ENCODE peak calls at places on chromosomes 16 and 17, in eight cellular contexts. One of them, this sample, is unnamed.

GRCh38 chr17:41792835-41793748 is 6.6 kb upstream of the JUP start:
- DNase-seq in activated naive CD8-positive, alpha-beta T cell treated with anti-CD3 and anti-CD28 coated beads for 36 hours: no peak
- DNase-seq in activated CD8-positive, alpha-beta memory T cell treated with anti-CD3 and anti-CD28 coated beads for 1 hour: no peak
- DNase-seq in mesothelial cell of epicardium: no peak
- DNase-seq in iPS-NIHi11: no peak
- DNase-seq in iris pigment epithelial cell: no peak
- DNase-seq in NCI-H446 treated with DMSO at 0.1 percent for 48 hours: no peak
- DNase-seq in esophagus squamous epithelium: no peak
- DNase-seq in this sample: no peak

GRCh38 chr16:66984902-66985311 is 3.5 kb upstream of the CES4A start:
- DNase-seq in activated naive CD8-positive, alpha-beta T cell treated with anti-CD3 and anti-CD28 coated beads for 36 hours: peak
- DNase-seq in activated CD8-positive, alpha-beta memory T cell treated with anti-CD3 and anti-CD28 coated beads for 1 hour: no peak
- DNase-seq in mesothelial cell of epicardium: no peak
- DNase-seq in iPS-NIHi11: no peak
- DNase-seq in iris pigment epithelial cell: no peak
- DNase-seq in NCI-H446 treated with DMSO at 0.1 percent for 48 hours: no peak
- DNase-seq in esophagus squamous epithelium: no peak
- DNase-seq in this sample: no peak

GRCh38 chr16:83906690-83907089 is 7.8 kb downstream of the MLYCD start:
- DNase-seq in activated naive CD8-positive, alpha-beta T cell treated with anti-CD3 and anti-CD28 coated beads for 36 hours: no peak
- DNase-seq in activated CD8-positive, alpha-beta memory T cell treated with anti-CD3 and anti-CD28 coated beads for 1 hour: no peak
- DNase-seq in mesothelial cell of epicardium: no peak
- DNase-seq in iPS-NIHi11: no peak
- DNase-seq in iris pigment epithelial cell: peak
- DNase-seq in NCI-H446 treated with DMSO at 0.1 percent for 48 hours: no peak
- DNase-seq in esophagus squamous epithelium: no peak
- DNase-seq in this sample: no peak

GRCh38 chr17:61395983-61396585 is 3.6 kb upstream of the TBX2 start:
- DNase-seq in activated naive CD8-positive, alpha-beta T cell treated with anti-CD3 and anti-CD28 coated beads for 36 hours: no peak
- DNase-seq in activated CD8-positive, alpha-beta memory T cell treated with anti-CD3 and anti-CD28 coated beads for 1 hour: no peak
- DNase-seq in mesothelial cell of epicardium: peak
- DNase-seq in iPS-NIHi11: no peak
- DNase-seq in iris pigment epithelial cell: no peak
- DNase-seq in NCI-H446 treated with DMSO at 0.1 percent for 48 hours: no peak
- DNase-seq in esophagus squamous epithelium: no peak
- DNase-seq in this sample: no peak

GRCh38 chr17:4249452-4250029 is 14.2 kb downstream of the ANKFY1 start:
- DNase-seq in activated naive CD8-positive, alpha-beta T cell treated with anti-CD3 and anti-CD28 coated beads for 36 hours: no peak
- DNase-seq in activated CD8-positive, alpha-beta memory T cell treated with anti-CD3 and anti-CD28 coated beads for 1 hour: no peak
- DNase-seq in mesothelial cell of epicardium: no peak
- DNase-seq in iPS-NIHi11: peak
- DNase-seq in iris pigment epithelial cell: peak
- DNase-seq in NCI-H446 treated with DMSO at 0.1 percent for 48 hours: no peak
- DNase-seq in esophagus squamous epithelium: no peak
- DNase-seq in this sample: no peak

GRCh38 chr16:54347961-54348360 is 61.4 kb upstream of the IRX3 start:
- DNase-seq in activated naive CD8-positive, alpha-beta T cell treated with anti-CD3 and anti-CD28 coated beads for 36 hours: no peak
- DNase-seq in activated CD8-positive, alpha-beta memory T cell treated with anti-CD3 and anti-CD28 coated beads for 1 hour: no peak
- DNase-seq in mesothelial cell of epicardium: no peak
- DNase-seq in iPS-NIHi11: no peak
- DNase-seq in iris pigment epithelial cell: no peak
- DNase-seq in NCI-H446 treated with DMSO at 0.1 percent for 48 hours: no peak
- DNase-seq in esophagus squamous epithelium: no peak
- DNase-seq in this sample: no peak

GRCh38 chr16:30985401-30986128 is 558 bp downstream of the HSD3B7 start:
- DNase-seq in activated naive CD8-positive, alpha-beta T cell treated with anti-CD3 and anti-CD28 coated beads for 36 hours: no peak
- DNase-seq in activated CD8-positive, alpha-beta memory T cell treated with anti-CD3 and anti-CD28 coated beads for 1 hour: no peak
- DNase-seq in mesothelial cell of epicardium: peak
- DNase-seq in iPS-NIHi11: peak
- DNase-seq in iris pigment epithelial cell: no peak
- DNase-seq in NCI-H446 treated with DMSO at 0.1 percent for 48 hours: no peak
- DNase-seq in esophagus squamous epithelium: no peak
- DNase-seq in this sample: no peak

GRCh38 chr16:84049403-84050060 is 6.9 kb upstream of the SLC38A8 start:
- DNase-seq in activated naive CD8-positive, alpha-beta T cell treated with anti-CD3 and anti-CD28 coated beads for 36 hours: no peak
- DNase-seq in activated CD8-positive, alpha-beta memory T cell treated with anti-CD3 and anti-CD28 coated beads for 1 hour: no peak
- DNase-seq in mesothelial cell of epicardium: no peak
- DNase-seq in iPS-NIHi11: no peak
- DNase-seq in iris pigment epithelial cell: no peak
- DNase-seq in NCI-H446 treated with DMSO at 0.1 percent for 48 hours: no peak
- DNase-seq in esophagus squamous epithelium: no peak
- DNase-seq in this sample: no peak

GRCh38 chr16:2904922-2905240 is 6.8 kb upstream of the FLYWCH1 start:
- DNase-seq in activated naive CD8-positive, alpha-beta T cell treated with anti-CD3 and anti-CD28 coated beads for 36 hours: no peak
- DNase-seq in activated CD8-positive, alpha-beta memory T cell treated with anti-CD3 and anti-CD28 coated beads for 1 hour: no peak
- DNase-seq in mesothelial cell of epicardium: no peak
- DNase-seq in iPS-NIHi11: no peak
- DNase-seq in iris pigment epithelial cell: peak
- DNase-seq in NCI-H446 treated with DMSO at 0.1 percent for 48 hours: no peak
- DNase-seq in esophagus squamous epithelium: no peak
- DNase-seq in this sample: no peak

GRCh38 chr17:42879596-42879985 is 21.0 kb upstream of the G6PC1 start:
- DNase-seq in activated naive CD8-positive, alpha-beta T cell treated with anti-CD3 and anti-CD28 coated beads for 36 hours: no peak
- DNase-seq in activated CD8-positive, alpha-beta memory T cell treated with anti-CD3 and anti-CD28 coated beads for 1 hour: no peak
- DNase-seq in mesothelial cell of epicardium: no peak
- DNase-seq in iPS-NIHi11: no peak
- DNase-seq in iris pigment epithelial cell: peak
- DNase-seq in NCI-H446 treated with DMSO at 0.1 percent for 48 hours: no peak
- DNase-seq in esophagus squamous epithelium: no peak
- DNase-seq in this sample: no peak

GRCh38 chr16:27317320-27317719 is 3.5 kb downstream of the IL4R start:
- DNase-seq in activated naive CD8-positive, alpha-beta T cell treated with anti-CD3 and anti-CD28 coated beads for 36 hours: no peak
- DNase-seq in activated CD8-positive, alpha-beta memory T cell treated with anti-CD3 and anti-CD28 coated beads for 1 hour: no peak
- DNase-seq in mesothelial cell of epicardium: no peak
- DNase-seq in iPS-NIHi11: no peak
- DNase-seq in iris pigment epithelial cell: no peak
- DNase-seq in NCI-H446 treated with DMSO at 0.1 percent for 48 hours: no peak
- DNase-seq in esophagus squamous epithelium: no peak
- DNase-seq in this sample: no peak

GRCh38 chr16:73020409-73020884 is 27.5 kb downstream of the ZFHX3 start:
- DNase-seq in activated naive CD8-positive, alpha-beta T cell treated with anti-CD3 and anti-CD28 coated beads for 36 hours: no peak
- DNase-seq in activated CD8-positive, alpha-beta memory T cell treated with anti-CD3 and anti-CD28 coated beads for 1 hour: no peak
- DNase-seq in mesothelial cell of epicardium: no peak
- DNase-seq in iPS-NIHi11: peak
- DNase-seq in iris pigment epithelial cell: peak
- DNase-seq in NCI-H446 treated with DMSO at 0.1 percent for 48 hours: peak
- DNase-seq in esophagus squamous epithelium: no peak
- DNase-seq in this sample: peak

GRCh38 chr16:82067810-82068325 is 32.8 kb downstream of the HSD17B2 start:
- DNase-seq in activated naive CD8-positive, alpha-beta T cell treated with anti-CD3 and anti-CD28 coated beads for 36 hours: no peak
- DNase-seq in activated CD8-positive, alpha-beta memory T cell treated with anti-CD3 and anti-CD28 coated beads for 1 hour: no peak
- DNase-seq in mesothelial cell of epicardium: no peak
- DNase-seq in iPS-NIHi11: no peak
- DNase-seq in iris pigment epithelial cell: no peak
- DNase-seq in NCI-H446 treated with DMSO at 0.1 percent for 48 hours: no peak
- DNase-seq in esophagus squamous epithelium: no peak
- DNase-seq in this sample: no peak

GRCh38 chr17:75914643-75915265 is 10.1 kb upstream of the MRPL38 start:
- DNase-seq in activated naive CD8-positive, alpha-beta T cell treated with anti-CD3 and anti-CD28 coated beads for 36 hours: no peak
- DNase-seq in activated CD8-positive, alpha-beta memory T cell treated with anti-CD3 and anti-CD28 coated beads for 1 hour: no peak
- DNase-seq in mesothelial cell of epicardium: no peak
- DNase-seq in iPS-NIHi11: peak
- DNase-seq in iris pigment epithelial cell: no peak
- DNase-seq in NCI-H446 treated with DMSO at 0.1 percent for 48 hours: no peak
- DNase-seq in esophagus squamous epithelium: no peak
- DNase-seq in this sample: no peak

GRCh38 chr17:41420134-41420533 is 4.3 kb downstream of the KRT37 start:
- DNase-seq in activated naive CD8-positive, alpha-beta T cell treated with anti-CD3 and anti-CD28 coated beads for 36 hours: no peak
- DNase-seq in activated CD8-positive, alpha-beta memory T cell treated with anti-CD3 and anti-CD28 coated beads for 1 hour: no peak
- DNase-seq in mesothelial cell of epicardium: no peak
- DNase-seq in iPS-NIHi11: no peak
- DNase-seq in iris pigment epithelial cell: no peak
- DNase-seq in NCI-H446 treated with DMSO at 0.1 percent for 48 hours: no peak
- DNase-seq in esophagus squamous epithelium: no peak
- DNase-seq in this sample: no peak

GRCh38 chr17:77555741-77556291 is 402.7 kb upstream of the TNRC6C start:
- DNase-seq in activated naive CD8-positive, alpha-beta T cell treated with anti-CD3 and anti-CD28 coated beads for 36 hours: no peak
- DNase-seq in activated CD8-positive, alpha-beta memory T cell treated with anti-CD3 and anti-CD28 coated beads for 1 hour: no peak
- DNase-seq in mesothelial cell of epicardium: peak
- DNase-seq in iPS-NIHi11: no peak
- DNase-seq in iris pigment epithelial cell: peak
- DNase-seq in NCI-H446 treated with DMSO at 0.1 percent for 48 hours: peak
- DNase-seq in esophagus squamous epithelium: no peak
- DNase-seq in this sample: no peak

GRCh38 chr17:64773836-64774761 is 112.0 kb upstream of the SMURF2 start:
- DNase-seq in activated naive CD8-positive, alpha-beta T cell treated with anti-CD3 and anti-CD28 coated beads for 36 hours: no peak
- DNase-seq in activated CD8-positive, alpha-beta memory T cell treated with anti-CD3 and anti-CD28 coated beads for 1 hour: no peak
- DNase-seq in mesothelial cell of epicardium: peak
- DNase-seq in iPS-NIHi11: peak
- DNase-seq in iris pigment epithelial cell: peak
- DNase-seq in NCI-H446 treated with DMSO at 0.1 percent for 48 hours: no peak
- DNase-seq in esophagus squamous epithelium: no peak
- DNase-seq in this sample: no peak

GRCh38 chr17:43126911-43127290 is 1.7 kb upstream of the BRCA1 start:
- DNase-seq in activated naive CD8-positive, alpha-beta T cell treated with anti-CD3 and anti-CD28 coated beads for 36 hours: no peak
- DNase-seq in activated CD8-positive, alpha-beta memory T cell treated with anti-CD3 and anti-CD28 coated beads for 1 hour: no peak
- DNase-seq in mesothelial cell of epicardium: no peak
- DNase-seq in iPS-NIHi11: no peak
- DNase-seq in iris pigment epithelial cell: no peak
- DNase-seq in NCI-H446 treated with DMSO at 0.1 percent for 48 hours: no peak
- DNase-seq in esophagus squamous epithelium: no peak
- DNase-seq in this sample: no peak

GRCh38 chr16:85303354-85303883 is 191.1 kb upstream of the CIBAR2 start:
- DNase-seq in activated naive CD8-positive, alpha-beta T cell treated with anti-CD3 and anti-CD28 coated beads for 36 hours: peak
- DNase-seq in activated CD8-positive, alpha-beta memory T cell treated with anti-CD3 and anti-CD28 coated beads for 1 hour: peak
- DNase-seq in mesothelial cell of epicardium: peak
- DNase-seq in iPS-NIHi11: peak
- DNase-seq in iris pigment epithelial cell: no peak
- DNase-seq in NCI-H446 treated with DMSO at 0.1 percent for 48 hours: no peak
- DNase-seq in esophagus squamous epithelium: no peak
- DNase-seq in this sample: no peak

GRCh38 chr17:45782889-45783592 is 1.1 kb upstream of the CRHR1 start:
- DNase-seq in activated naive CD8-positive, alpha-beta T cell treated with anti-CD3 and anti-CD28 coated beads for 36 hours: peak
- DNase-seq in activated CD8-positive, alpha-beta memory T cell treated with anti-CD3 and anti-CD28 coated beads for 1 hour: no peak
- DNase-seq in mesothelial cell of epicardium: peak
- DNase-seq in iPS-NIHi11: peak
- DNase-seq in iris pigment epithelial cell: peak
- DNase-seq in NCI-H446 treated with DMSO at 0.1 percent for 48 hours: no peak
- DNase-seq in esophagus squamous epithelium: no peak
- DNase-seq in this sample: no peak

GRCh38 chr16:24178496-24178895 is 77.6 kb upstream of the CACNG3 start:
- DNase-seq in activated naive CD8-positive, alpha-beta T cell treated with anti-CD3 and anti-CD28 coated beads for 36 hours: no peak
- DNase-seq in activated CD8-positive, alpha-beta memory T cell treated with anti-CD3 and anti-CD28 coated beads for 1 hour: no peak
- DNase-seq in mesothelial cell of epicardium: peak
- DNase-seq in iPS-NIHi11: peak
- DNase-seq in iris pigment epithelial cell: no peak
- DNase-seq in NCI-H446 treated with DMSO at 0.1 percent for 48 hours: no peak
- DNase-seq in esophagus squamous epithelium: no peak
- DNase-seq in this sample: no peak

GRCh38 chr17:58402047-58402446 is 15.3 kb downstream of the RNF43 start:
- DNase-seq in activated naive CD8-positive, alpha-beta T cell treated with anti-CD3 and anti-CD28 coated beads for 36 hours: peak
- DNase-seq in activated CD8-positive, alpha-beta memory T cell treated with anti-CD3 and anti-CD28 coated beads for 1 hour: no peak
- DNase-seq in mesothelial cell of epicardium: no peak
- DNase-seq in iPS-NIHi11: no peak
- DNase-seq in iris pigment epithelial cell: peak
- DNase-seq in NCI-H446 treated with DMSO at 0.1 percent for 48 hours: no peak
- DNase-seq in esophagus squamous epithelium: no peak
- DNase-seq in this sample: no peak

GRCh38 chr17:63222655-63223054 is 223.5 kb downstream of the CYB561 start:
- DNase-seq in activated naive CD8-positive, alpha-beta T cell treated with anti-CD3 and anti-CD28 coated beads for 36 hours: peak
- DNase-seq in activated CD8-positive, alpha-beta memory T cell treated with anti-CD3 and anti-CD28 coated beads for 1 hour: no peak
- DNase-seq in mesothelial cell of epicardium: no peak
- DNase-seq in iPS-NIHi11: no peak
- DNase-seq in iris pigment epithelial cell: peak
- DNase-seq in NCI-H446 treated with DMSO at 0.1 percent for 48 hours: no peak
- DNase-seq in esophagus squamous epithelium: no peak
- DNase-seq in this sample: no peak

GRCh38 chr17:63571632-63572310 is 21.5 kb downstream of the DCAF7 start:
- DNase-seq in activated naive CD8-positive, alpha-beta T cell treated with anti-CD3 and anti-CD28 coated beads for 36 hours: no peak
- DNase-seq in activated CD8-positive, alpha-beta memory T cell treated with anti-CD3 and anti-CD28 coated beads for 1 hour: no peak
- DNase-seq in mesothelial cell of epicardium: no peak
- DNase-seq in iPS-NIHi11: no peak
- DNase-seq in iris pigment epithelial cell: peak
- DNase-seq in NCI-H446 treated with DMSO at 0.1 percent for 48 hours: no peak
- DNase-seq in esophagus squamous epithelium: no peak
- DNase-seq in this sample: no peak

GRCh38 chr17:75033346-75034235 is 13.2 kb downstream of the ATP5PD start:
- DNase-seq in activated naive CD8-positive, alpha-beta T cell treated with anti-CD3 and anti-CD28 coated beads for 36 hours: peak
- DNase-seq in activated CD8-positive, alpha-beta memory T cell treated with anti-CD3 and anti-CD28 coated beads for 1 hour: peak
- DNase-seq in mesothelial cell of epicardium: peak
- DNase-seq in iPS-NIHi11: peak
- DNase-seq in iris pigment epithelial cell: peak
- DNase-seq in NCI-H446 treated with DMSO at 0.1 percent for 48 hours: peak
- DNase-seq in esophagus squamous epithelium: no peak
- DNase-seq in this sample: peak

GRCh38 chr16:71929048-71929447 is 33.7 kb downstream of the IST1 start:
- DNase-seq in activated naive CD8-positive, alpha-beta T cell treated with anti-CD3 and anti-CD28 coated beads for 36 hours: no peak
- DNase-seq in activated CD8-positive, alpha-beta memory T cell treated with anti-CD3 and anti-CD28 coated beads for 1 hour: no peak
- DNase-seq in mesothelial cell of epicardium: no peak
- DNase-seq in iPS-NIHi11: no peak
- DNase-seq in iris pigment epithelial cell: peak
- DNase-seq in NCI-H446 treated with DMSO at 0.1 percent for 48 hours: no peak
- DNase-seq in esophagus squamous epithelium: no peak
- DNase-seq in this sample: no peak

GRCh38 chr17:17701658-17702057 is 20.4 kb downstream of the RAI1 start:
- DNase-seq in activated naive CD8-positive, alpha-beta T cell treated with anti-CD3 and anti-CD28 coated beads for 36 hours: no peak
- DNase-seq in activated CD8-positive, alpha-beta memory T cell treated with anti-CD3 and anti-CD28 coated beads for 1 hour: no peak
- DNase-seq in mesothelial cell of epicardium: no peak
- DNase-seq in iPS-NIHi11: no peak
- DNase-seq in iris pigment epithelial cell: no peak
- DNase-seq in NCI-H446 treated with DMSO at 0.1 percent for 48 hours: no peak
- DNase-seq in esophagus squamous epithelium: no peak
- DNase-seq in this sample: no peak

GRCh38 chr17:49342575-49342936 is 19.5 kb downstream of the ZNF652 start:
- DNase-seq in activated naive CD8-positive, alpha-beta T cell treated with anti-CD3 and anti-CD28 coated beads for 36 hours: no peak
- DNase-seq in activated CD8-positive, alpha-beta memory T cell treated with anti-CD3 and anti-CD28 coated beads for 1 hour: no peak
- DNase-seq in mesothelial cell of epicardium: no peak
- DNase-seq in iPS-NIHi11: no peak
- DNase-seq in iris pigment epithelial cell: no peak
- DNase-seq in NCI-H446 treated with DMSO at 0.1 percent for 48 hours: no peak
- DNase-seq in esophagus squamous epithelium: no peak
- DNase-seq in this sample: no peak

GRCh38 chr16:74468807-74469511 is 47.7 kb upstream of the CLEC18B start:
- DNase-seq in activated naive CD8-positive, alpha-beta T cell treated with anti-CD3 and anti-CD28 coated beads for 36 hours: no peak
- DNase-seq in activated CD8-positive, alpha-beta memory T cell treated with anti-CD3 and anti-CD28 coated beads for 1 hour: no peak
- DNase-seq in mesothelial cell of epicardium: no peak
- DNase-seq in iPS-NIHi11: no peak
- DNase-seq in iris pigment epithelial cell: no peak
- DNase-seq in NCI-H446 treated with DMSO at 0.1 percent for 48 hours: no peak
- DNase-seq in esophagus squamous epithelium: no peak
- DNase-seq in this sample: no peak

GRCh38 chr16:58768145-58768544 is 34.0 kb upstream of the GOT2 start:
- DNase-seq in activated naive CD8-positive, alpha-beta T cell treated with anti-CD3 and anti-CD28 coated beads for 36 hours: no peak
- DNase-seq in activated CD8-positive, alpha-beta memory T cell treated with anti-CD3 and anti-CD28 coated beads for 1 hour: no peak
- DNase-seq in mesothelial cell of epicardium: no peak
- DNase-seq in iPS-NIHi11: no peak
- DNase-seq in iris pigment epithelial cell: no peak
- DNase-seq in NCI-H446 treated with DMSO at 0.1 percent for 48 hours: no peak
- DNase-seq in esophagus squamous epithelium: no peak
- DNase-seq in this sample: no peak

GRCh38 chr17:44602390-44602789 is 45.1 kb downstream of the FZD2 start:
- DNase-seq in activated naive CD8-positive, alpha-beta T cell treated with anti-CD3 and anti-CD28 coated beads for 36 hours: no peak
- DNase-seq in activated CD8-positive, alpha-beta memory T cell treated with anti-CD3 and anti-CD28 coated beads for 1 hour: no peak
- DNase-seq in mesothelial cell of epicardium: no peak
- DNase-seq in iPS-NIHi11: no peak
- DNase-seq in iris pigment epithelial cell: no peak
- DNase-seq in NCI-H446 treated with DMSO at 0.1 percent for 48 hours: no peak
- DNase-seq in esophagus squamous epithelium: no peak
- DNase-seq in this sample: no peak

GRCh38 chr17:82865996-82866395 is 26.2 kb upstream of the ZNF750 start:
- DNase-seq in activated naive CD8-positive, alpha-beta T cell treated with anti-CD3 and anti-CD28 coated beads for 36 hours: no peak
- DNase-seq in activated CD8-positive, alpha-beta memory T cell treated with anti-CD3 and anti-CD28 coated beads for 1 hour: no peak
- DNase-seq in mesothelial cell of epicardium: no peak
- DNase-seq in iPS-NIHi11: no peak
- DNase-seq in iris pigment epithelial cell: no peak
- DNase-seq in NCI-H446 treated with DMSO at 0.1 percent for 48 hours: no peak
- DNase-seq in esophagus squamous epithelium: no peak
- DNase-seq in this sample: no peak

GRCh38 chr16:18969855-18970240 is 13.9 kb upstream of the TMC7 start:
- DNase-seq in activated naive CD8-positive, alpha-beta T cell treated with anti-CD3 and anti-CD28 coated beads for 36 hours: no peak
- DNase-seq in activated CD8-positive, alpha-beta memory T cell treated with anti-CD3 and anti-CD28 coated beads for 1 hour: no peak
- DNase-seq in mesothelial cell of epicardium: no peak
- DNase-seq in iPS-NIHi11: no peak
- DNase-seq in iris pigment epithelial cell: no peak
- DNase-seq in NCI-H446 treated with DMSO at 0.1 percent for 48 hours: no peak
- DNase-seq in esophagus squamous epithelium: no peak
- DNase-seq in this sample: no peak

GRCh38 chr17:27357236-27357635 is 63.3 kb downstream of the WSB1 start:
- DNase-seq in activated naive CD8-positive, alpha-beta T cell treated with anti-CD3 and anti-CD28 coated beads for 36 hours: no peak
- DNase-seq in activated CD8-positive, alpha-beta memory T cell treated with anti-CD3 and anti-CD28 coated beads for 1 hour: no peak
- DNase-seq in mesothelial cell of epicardium: no peak
- DNase-seq in iPS-NIHi11: no peak
- DNase-seq in iris pigment epithelial cell: no peak
- DNase-seq in NCI-H446 treated with DMSO at 0.1 percent for 48 hours: no peak
- DNase-seq in esophagus squamous epithelium: no peak
- DNase-seq in this sample: no peak